ENCODE peak calls at places on chromosomes 4 and X, in ten cellular contexts. One of them, this sample, is unnamed.

GRCh38 chr4:164251257-164251656 is 502.7 kb upstream of the SMIM31 start:
- DNase-seq in aorta: no peak
- DNase-seq in uterus: no peak
- DNase-seq in iPS DF 6.9: no peak
- DNase-seq in ovary: no peak
- DNase-seq in lower lobe of right lung: no peak
- DNase-seq in CD4-positive, alpha-beta memory T cell: no peak
- DNase-seq in cardiac muscle cell: no peak
- DNase-seq in neuronal stem cell: no peak
- DNase-seq in OCI-LY7: no peak
- DNase-seq in this sample: no peak

GRCh38 chrX:9885150-9885549 is 82.0 kb upstream of the CLDN34 start:
- DNase-seq in uterus: no peak
- DNase-seq in CD4-positive, alpha-beta memory T cell: no peak
- DNase-seq in neuronal stem cell: no peak
- DNase-seq in lower lobe of right lung: peak; percentile 77
- DNase-seq in OCI-LY7: peak; percentile 44
- DNase-seq in ovary: peak; percentile 65
- DNase-seq in iPS DF 6.9: no peak
- DNase-seq in aorta: peak; percentile 78
- DNase-seq in cardiac muscle cell: peak; percentile 77
- DNase-seq in this sample: peak; percentile 69

GRCh38 chrX:31353095-31353494 is 281.3 kb upstream of the FTHL17 start:
- DNase-seq in neuronal stem cell: no peak
- DNase-seq in iPS DF 6.9: no peak
- DNase-seq in lower lobe of right lung: no peak
- DNase-seq in OCI-LY7: no peak
- DNase-seq in CD4-positive, alpha-beta memory T cell: no peak
- DNase-seq in ovary: no peak
- DNase-seq in uterus: no peak
- DNase-seq in aorta: no peak
- DNase-seq in cardiac muscle cell: peak; percentile 64
- DNase-seq in this sample: no peak

GRCh38 chrX:151082077-151082948 is 94.1 kb upstream of the GPR50 start:
- DNase-seq in lower lobe of right lung: peak; percentile 76
- DNase-seq in uterus: peak; percentile 20
- DNase-seq in iPS DF 6.9: no peak
- DNase-seq in CD4-positive, alpha-beta memory T cell: peak; percentile 40
- DNase-seq in neuronal stem cell: peak; percentile 55
- DNase-seq in ovary: peak; percentile 57
- DNase-seq in OCI-LY7: peak; percentile 43
- DNase-seq in aorta: peak; percentile 70
- DNase-seq in cardiac muscle cell: peak; percentile 59
- DNase-seq in this sample: peak; percentile 71

GRCh38 chr4:44493924-44494323 is 45.3 kb upstream of the KCTD8 start:
- DNase-seq in ovary: no peak
- DNase-seq in lower lobe of right lung: no peak
- DNase-seq in cardiac muscle cell: peak; percentile 6
- DNase-seq in uterus: no peak
- DNase-seq in neuronal stem cell: peak; percentile 14
- DNase-seq in iPS DF 6.9: peak; percentile 1
- DNase-seq in CD4-positive, alpha-beta memory T cell: no peak
- DNase-seq in OCI-LY7: peak; percentile 16
- DNase-seq in aorta: no peak
- DNase-seq in this sample: peak; percentile 50

GRCh38 chr4:85543832-85544231 is 68.9 kb downstream of the ARHGAP24 start:
- DNase-seq in uterus: no peak
- DNase-seq in cardiac muscle cell: peak; percentile 69
- DNase-seq in iPS DF 6.9: no peak
- DNase-seq in neuronal stem cell: no peak
- DNase-seq in ovary: no peak
- DNase-seq in CD4-positive, alpha-beta memory T cell: no peak
- DNase-seq in aorta: no peak
- DNase-seq in OCI-LY7: no peak
- DNase-seq in lower lobe of right lung: no peak
- DNase-seq in this sample: no peak

GRCh38 chr4:156378053-156378665 is 424.5 kb upstream of the CTSO start:
- DNase-seq in CD4-positive, alpha-beta memory T cell: no peak
- DNase-seq in lower lobe of right lung: no peak
- DNase-seq in iPS DF 6.9: peak; percentile 33
- DNase-seq in ovary: no peak
- DNase-seq in cardiac muscle cell: peak; percentile 41
- DNase-seq in uterus: no peak
- DNase-seq in OCI-LY7: peak; percentile 1
- DNase-seq in aorta: no peak
- DNase-seq in neuronal stem cell: peak; percentile 11
- DNase-seq in this sample: peak; percentile 44

GRCh38 chr4:17238633-17239032 is 273.3 kb downstream of the QDPR start:
- DNase-seq in uterus: no peak
- DNase-seq in aorta: no peak
- DNase-seq in cardiac muscle cell: no peak
- DNase-seq in iPS DF 6.9: no peak
- DNase-seq in CD4-positive, alpha-beta memory T cell: no peak
- DNase-seq in ovary: no peak
- DNase-seq in lower lobe of right lung: no peak
- DNase-seq in OCI-LY7: no peak
- DNase-seq in neuronal stem cell: no peak
- DNase-seq in this sample: no peak

GRCh38 chr4:30721353-30722091 is 1.4 kb downstream of the PCDH7 start:
- DNase-seq in ovary: peak; percentile 34
- DNase-seq in uterus: peak; percentile 29
- DNase-seq in CD4-positive, alpha-beta memory T cell: no peak
- DNase-seq in cardiac muscle cell: peak; percentile 39
- DNase-seq in OCI-LY7: no peak
- DNase-seq in neuronal stem cell: peak; percentile 54
- DNase-seq in iPS DF 6.9: no peak
- DNase-seq in aorta: peak; percentile 62
- DNase-seq in lower lobe of right lung: no peak
- DNase-seq in this sample: peak; percentile 55

GRCh38 chrX:148024425-148025148 is 43.5 kb downstream of the FMR1NB start:
- DNase-seq in cardiac muscle cell: no peak
- DNase-seq in iPS DF 6.9: no peak
- DNase-seq in aorta: no peak
- DNase-seq in lower lobe of right lung: no peak
- DNase-seq in ovary: no peak
- DNase-seq in CD4-positive, alpha-beta memory T cell: no peak
- DNase-seq in neuronal stem cell: no peak
- DNase-seq in OCI-LY7: peak; percentile 67
- DNase-seq in uterus: no peak
- DNase-seq in this sample: no peak

GRCh38 chrX:155966876-155967275 is 30.6 kb upstream of the IL9R start:
- DNase-seq in neuronal stem cell: no peak
- DNase-seq in CD4-positive, alpha-beta memory T cell: peak; percentile 30
- DNase-seq in OCI-LY7: peak; percentile 34
- DNase-seq in ovary: no peak
- DNase-seq in lower lobe of right lung: no peak
- DNase-seq in uterus: no peak
- DNase-seq in iPS DF 6.9: no peak
- DNase-seq in cardiac muscle cell: no peak
- DNase-seq in aorta: no peak
- DNase-seq in this sample: peak; percentile 68

GRCh38 chrX:17459008-17459407 is 84.0 kb downstream of the NHS start:
- DNase-seq in CD4-positive, alpha-beta memory T cell: no peak
- DNase-seq in neuronal stem cell: no peak
- DNase-seq in lower lobe of right lung: no peak
- DNase-seq in aorta: peak; percentile 70
- DNase-seq in cardiac muscle cell: peak; percentile 86
- DNase-seq in ovary: peak; percentile 49
- DNase-seq in iPS DF 6.9: no peak
- DNase-seq in uterus: peak; percentile 51
- DNase-seq in OCI-LY7: no peak
- DNase-seq in this sample: no peak

GRCh38 chr4:92334716-92335350 is 31.1 kb downstream of the GRID2 start:
- DNase-seq in neuronal stem cell: no peak
- DNase-seq in cardiac muscle cell: peak; percentile 66
- DNase-seq in iPS DF 6.9: no peak
- DNase-seq in ovary: no peak
- DNase-seq in aorta: no peak
- DNase-seq in uterus: no peak
- DNase-seq in CD4-positive, alpha-beta memory T cell: no peak
- DNase-seq in lower lobe of right lung: no peak
- DNase-seq in OCI-LY7: no peak
- DNase-seq in this sample: no peak

GRCh38 chr4:128386761-128387599 is 99.4 kb upstream of the PGRMC2 start:
- DNase-seq in ovary: peak; percentile 94
- DNase-seq in aorta: peak; percentile 95
- DNase-seq in OCI-LY7: no peak
- DNase-seq in uterus: peak; percentile 95
- DNase-seq in CD4-positive, alpha-beta memory T cell: no peak
- DNase-seq in iPS DF 6.9: no peak
- DNase-seq in cardiac muscle cell: peak; percentile 97
- DNase-seq in neuronal stem cell: no peak
- DNase-seq in lower lobe of right lung: peak; percentile 75
- DNase-seq in this sample: no peak

GRCh38 chr4:81743731-81744465 is 272.2 kb upstream of the RASGEF1B start:
- DNase-seq in aorta: no peak
- DNase-seq in cardiac muscle cell: no peak
- DNase-seq in iPS DF 6.9: no peak
- DNase-seq in CD4-positive, alpha-beta memory T cell: no peak
- DNase-seq in lower lobe of right lung: no peak
- DNase-seq in OCI-LY7: no peak
- DNase-seq in uterus: no peak
- DNase-seq in neuronal stem cell: no peak
- DNase-seq in ovary: no peak
- DNase-seq in this sample: no peak

GRCh38 chr4:182022899-182023298 is 220.3 kb upstream of the TENM3 start:
- DNase-seq in OCI-LY7: no peak
- DNase-seq in iPS DF 6.9: no peak
- DNase-seq in ovary: no peak
- DNase-seq in neuronal stem cell: no peak
- DNase-seq in aorta: no peak
- DNase-seq in cardiac muscle cell: no peak
- DNase-seq in CD4-positive, alpha-beta memory T cell: no peak
- DNase-seq in uterus: no peak
- DNase-seq in lower lobe of right lung: no peak
- DNase-seq in this sample: no peak

GRCh38 chr4:160142579-160142978 is 1039.7 kb downstream of the RAPGEF2 start:
- DNase-seq in iPS DF 6.9: no peak
- DNase-seq in neuronal stem cell: no peak
- DNase-seq in uterus: no peak
- DNase-seq in aorta: no peak
- DNase-seq in CD4-positive, alpha-beta memory T cell: no peak
- DNase-seq in OCI-LY7: no peak
- DNase-seq in cardiac muscle cell: no peak
- DNase-seq in lower lobe of right lung: no peak
- DNase-seq in ovary: no peak
- DNase-seq in this sample: no peak

GRCh38 chr4:169253087-169253675 is 17.6 kb downstream of the SH3RF1 start:
- DNase-seq in uterus: no peak
- DNase-seq in aorta: no peak
- DNase-seq in CD4-positive, alpha-beta memory T cell: no peak
- DNase-seq in cardiac muscle cell: no peak
- DNase-seq in OCI-LY7: no peak
- DNase-seq in lower lobe of right lung: no peak
- DNase-seq in neuronal stem cell: no peak
- DNase-seq in ovary: no peak
- DNase-seq in iPS DF 6.9: no peak
- DNase-seq in this sample: no peak
- H3K4me1 ChIP-seq in uterus: no peaks in the 10 kb centered on the region
- H3K4me1 ChIP-seq in aorta: peaks cover 15% of the 10 kb centered on the region
- H3K4me1 ChIP-seq in CD4-positive, alpha-beta memory T cell: no peaks in the 10 kb centered on the region
- H3K4me1 ChIP-seq in cardiac muscle cell: peaks cover 20% of the 10 kb centered on the region
- H3K4me1 ChIP-seq in OCI-LY7: no peaks in the 10 kb centered on the region
- H3K4me1 ChIP-seq in lower lobe of right lung: peaks cover 87% of the 10 kb centered on the region
- H3K4me1 ChIP-seq in neuronal stem cell: peaks cover 12% of the 10 kb centered on the region
- H3K4me1 ChIP-seq in ovary: peaks cover 20% of the 10 kb centered on the region
- H3K4me1 ChIP-seq in iPS DF 6.9: peaks cover 8% of the 10 kb centered on the region
- H3K4me1 ChIP-seq in this sample: peaks cover 17% of the 10 kb centered on the region

GRCh38 chr4:139367421-139368090 is 65.3 kb upstream of the NDUFC1 start:
- DNase-seq in CD4-positive, alpha-beta memory T cell: no peak
- DNase-seq in ovary: no peak
- DNase-seq in aorta: no peak
- DNase-seq in iPS DF 6.9: no peak
- DNase-seq in lower lobe of right lung: no peak
- DNase-seq in OCI-LY7: no peak
- DNase-seq in cardiac muscle cell: peak; percentile 44
- DNase-seq in neuronal stem cell: no peak
- DNase-seq in uterus: no peak
- DNase-seq in this sample: no peak
- H3K4me1 ChIP-seq in CD4-positive, alpha-beta memory T cell: no peaks in the 10 kb centered on the region
- H3K4me1 ChIP-seq in ovary: no peaks in the 10 kb centered on the region
- H3K4me1 ChIP-seq in aorta: peaks cover 6% of the 10 kb centered on the region
- H3K4me1 ChIP-seq in iPS DF 6.9: no peaks in the 10 kb centered on the region
- H3K4me1 ChIP-seq in lower lobe of right lung: no peaks in the 10 kb centered on the region
- H3K4me1 ChIP-seq in OCI-LY7: no peaks in the 10 kb centered on the region
- H3K4me1 ChIP-seq in cardiac muscle cell: no peaks in the 10 kb centered on the region
- H3K4me1 ChIP-seq in neuronal stem cell: no peaks in the 10 kb centered on the region
- H3K4me1 ChIP-seq in uterus: no peaks in the 10 kb centered on the region
- H3K4me1 ChIP-seq in this sample: no peaks in the 10 kb centered on the region

GRCh38 chr4:137541866-137542648 is 9.8 kb upstream of the PCDH18 start:
- DNase-seq in cardiac muscle cell: no peak
- DNase-seq in uterus: no peak
- DNase-seq in OCI-LY7: no peak
- DNase-seq in aorta: no peak
- DNase-seq in CD4-positive, alpha-beta memory T cell: no peak
- DNase-seq in ovary: no peak
- DNase-seq in iPS DF 6.9: no peak
- DNase-seq in neuronal stem cell: no peak
- DNase-seq in lower lobe of right lung: no peak
- DNase-seq in this sample: no peak

GRCh38 chr4:137541181-137541580 is 8.9 kb upstream of the PCDH18 start:
- DNase-seq in iPS DF 6.9: no peak
- DNase-seq in aorta: no peak
- DNase-seq in neuronal stem cell: no peak
- DNase-seq in ovary: no peak
- DNase-seq in cardiac muscle cell: no peak
- DNase-seq in lower lobe of right lung: no peak
- DNase-seq in uterus: no peak
- DNase-seq in OCI-LY7: no peak
- DNase-seq in CD4-positive, alpha-beta memory T cell: no peak
- DNase-seq in this sample: no peak

GRCh38 chr4:137543650-137544049 is 11.4 kb upstream of the PCDH18 start:
- DNase-seq in aorta: no peak
- DNase-seq in OCI-LY7: no peak
- DNase-seq in neuronal stem cell: no peak
- DNase-seq in CD4-positive, alpha-beta memory T cell: no peak
- DNase-seq in iPS DF 6.9: no peak
- DNase-seq in ovary: no peak
- DNase-seq in lower lobe of right lung: no peak
- DNase-seq in cardiac muscle cell: no peak
- DNase-seq in uterus: no peak
- DNase-seq in this sample: no peak

GRCh38 chr4:137543198-137543597 is 10.9 kb upstream of the PCDH18 start:
- DNase-seq in lower lobe of right lung: no peak
- DNase-seq in ovary: no peak
- DNase-seq in cardiac muscle cell: no peak
- DNase-seq in uterus: no peak
- DNase-seq in OCI-LY7: no peak
- DNase-seq in aorta: no peak
- DNase-seq in iPS DF 6.9: peak; percentile 60
- DNase-seq in neuronal stem cell: peak; percentile 61
- DNase-seq in CD4-positive, alpha-beta memory T cell: no peak
- DNase-seq in this sample: peak; percentile 87

GRCh38 chr4:137545461-137545861 is 13.2 kb upstream of the PCDH18 start:
- DNase-seq in lower lobe of right lung: no peak
- DNase-seq in cardiac muscle cell: peak; percentile 64
- DNase-seq in iPS DF 6.9: no peak
- DNase-seq in neuronal stem cell: no peak
- DNase-seq in ovary: no peak
- DNase-seq in uterus: peak; percentile 67
- DNase-seq in CD4-positive, alpha-beta memory T cell: no peak
- DNase-seq in OCI-LY7: no peak
- DNase-seq in aorta: no peak
- DNase-seq in this sample: no peak
- H3K4me1 ChIP-seq in lower lobe of right lung: no peaks in the 10 kb centered on the region
- H3K4me1 ChIP-seq in cardiac muscle cell: peaks cover 9% of the 10 kb centered on the region
- H3K4me1 ChIP-seq in iPS DF 6.9: peaks cover 2% of the 10 kb centered on the region
- H3K4me1 ChIP-seq in neuronal stem cell: peaks cover 14% of the 10 kb centered on the region
- H3K4me1 ChIP-seq in ovary: peaks cover 4% of the 10 kb centered on the region
- H3K4me1 ChIP-seq in uterus: no peaks in the 10 kb centered on the region
- H3K4me1 ChIP-seq in CD4-positive, alpha-beta memory T cell: no peaks in the 10 kb centered on the region
- H3K4me1 ChIP-seq in OCI-LY7: no peaks in the 10 kb centered on the region
- H3K4me1 ChIP-seq in aorta: no peaks in the 10 kb centered on the region
- H3K4me1 ChIP-seq in this sample: peaks cover 12% of the 10 kb centered on the region

GRCh38 chr4:8870647-8871416 is 807 bp downstream of the HMX1 start:
- DNase-seq in neuronal stem cell: no peak
- DNase-seq in OCI-LY7: no peak
- DNase-seq in uterus: no peak
- DNase-seq in ovary: no peak
- DNase-seq in lower lobe of right lung: no peak
- DNase-seq in cardiac muscle cell: no peak
- DNase-seq in CD4-positive, alpha-beta memory T cell: no peak
- DNase-seq in aorta: no peak
- DNase-seq in iPS DF 6.9: no peak
- DNase-seq in this sample: no peak
- H3K4me1 ChIP-seq in neuronal stem cell: no peaks in the 10 kb centered on the region
- H3K4me1 ChIP-seq in OCI-LY7: no peaks in the 10 kb centered on the region
- H3K4me1 ChIP-seq in uterus: peaks cover 8% of the 10 kb centered on the region
- H3K4me1 ChIP-seq in ovary: no peaks in the 10 kb centered on the region
- H3K4me1 ChIP-seq in lower lobe of right lung: peaks cover 8% of the 10 kb centered on the region
- H3K4me1 ChIP-seq in cardiac muscle cell: no peaks in the 10 kb centered on the region
- H3K4me1 ChIP-seq in CD4-positive, alpha-beta memory T cell: no peaks in the 10 kb centered on the region
- H3K4me1 ChIP-seq in aorta: no peaks in the 10 kb centered on the region
- H3K4me1 ChIP-seq in iPS DF 6.9: no peaks in the 10 kb centered on the region
- H3K4me1 ChIP-seq in this sample: no peaks in the 10 kb centered on the region